ENCODE peak calls at places on chromosomes 3 and 15, in four cellular contexts. X is CD4-positive, alpha-beta T cell; C is GM23338; M is Calu3. G is an unnamed sample.
A peak's percentile ranks its signal among the peaks of the same experiment; 100 is the strongest.

GRCh38 chr3:35598804-35599203 is 40.5 kb upstream of the ARPP21 start:
- DNase-seq in X (no peak), C (no peak), M (no peak), G (no peak)

GRCh38 chr15:39304201-39304841 is 276.6 kb upstream of the THBS1 start:
- DNase-seq in X (no peak), C (no peak), M (no peak), G (no peak)

GRCh38 chr15:62059818-62060115 is 480 bp downstream of the VPS13C start:
- DNase-seq in X (peak; percentile 28), C (no peak), M (peak; percentile 63), G (no peak)

GRCh38 chr15:67085818-67086649 is 20.6 kb downstream of the SMAD3 start:
- DNase-seq in X (no peak), C (no peak), M (no peak), G (no peak)

GRCh38 chr3:10764314-10765051 is 51.5 kb upstream of the SLC6A11 start:
- DNase-seq in X (no peak), C (peak; percentile 44), M (no peak), G (no peak)

GRCh38 chr3:161149529-161149928 is 44.4 kb upstream of the B3GALNT1 start:
- DNase-seq in X (no peak), C (no peak), M (no peak), G (no peak)

GRCh38 chr15:101044625-101045235 is 125.6 kb downstream of the LRRK1 start:
- DNase-seq in X (no peak), C (no peak), M (no peak), G (peak; percentile 28)

GRCh38 chr15:33111051-33111451 is 83.5 kb downstream of the FMN1 start:
- DNase-seq in X (no peak), C (peak; percentile 12), M (no peak), G (no peak)

GRCh38 chr3:39144095-39144747 is 9.2 kb downstream of the CSRNP1 start:
- DNase-seq in X (no peak), C (no peak), M (no peak), G (no peak)

GRCh38 chr3:42214064-42214463 is 51.9 kb downstream of the CCK start:
- DNase-seq in X (no peak), C (no peak), M (no peak), G (no peak)

GRCh38 chr15:25408929-25409328 is 29.9 kb downstream of the UBE3A start:
- DNase-seq in X (no peak), C (no peak), M (no peak), G (no peak)

GRCh38 chr15:82999905-83000671 is 11.4 kb downstream of the C15orf40 start:
- DNase-seq in X (no peak), C (peak; percentile 75), M (peak; percentile 39), G (no peak)

GRCh38 chr3:100516843-100517242 is 24.4 kb downstream of the TMEM45A start:
- DNase-seq in X (no peak), C (no peak), M (no peak), G (no peak)

GRCh38 chr3:52434491-52435115 is 10.3 kb downstream of the SEMA3G start:
- DNase-seq in X (no peak), C (no peak), M (no peak), G (no peak)

GRCh38 chr3:72794079-72794478 is 54.2 kb downstream of the SHQ1 start:
- DNase-seq in X (no peak), C (no peak), M (no peak), G (no peak)

GRCh38 chr15:77004189-77004588 is 9.3 kb downstream of the PSTPIP1 start:
- DNase-seq in X (no peak), C (no peak), M (no peak), G (no peak)

GRCh38 chr15:31405200-31405929 is 78.7 kb downstream of the KLF13 start:
- DNase-seq in X (no peak), C (no peak), M (peak; percentile 46), G (no peak)

GRCh38 chr3:41508063-41508696 is 308.9 kb downstream of the CTNNB1 start:
- DNase-seq in X (no peak), C (peak; percentile 46), M (no peak), G (no peak)

GRCh38 chr15:100759116-100759515 is 120.5 kb upstream of the ALDH1A3 start:
- DNase-seq in X (no peak), C (no peak), M (no peak), G (no peak)

GRCh38 chr3:171953300-171954022 is 85.9 kb upstream of the FNDC3B start:
- DNase-seq in X (no peak), C (no peak), M (no peak), G (no peak)

GRCh38 chr3:192062186-192062585 is 601.2 kb downstream of the PYDC2 start:
- DNase-seq in X (no peak), C (no peak), M (no peak), G (no peak)

DNA sequence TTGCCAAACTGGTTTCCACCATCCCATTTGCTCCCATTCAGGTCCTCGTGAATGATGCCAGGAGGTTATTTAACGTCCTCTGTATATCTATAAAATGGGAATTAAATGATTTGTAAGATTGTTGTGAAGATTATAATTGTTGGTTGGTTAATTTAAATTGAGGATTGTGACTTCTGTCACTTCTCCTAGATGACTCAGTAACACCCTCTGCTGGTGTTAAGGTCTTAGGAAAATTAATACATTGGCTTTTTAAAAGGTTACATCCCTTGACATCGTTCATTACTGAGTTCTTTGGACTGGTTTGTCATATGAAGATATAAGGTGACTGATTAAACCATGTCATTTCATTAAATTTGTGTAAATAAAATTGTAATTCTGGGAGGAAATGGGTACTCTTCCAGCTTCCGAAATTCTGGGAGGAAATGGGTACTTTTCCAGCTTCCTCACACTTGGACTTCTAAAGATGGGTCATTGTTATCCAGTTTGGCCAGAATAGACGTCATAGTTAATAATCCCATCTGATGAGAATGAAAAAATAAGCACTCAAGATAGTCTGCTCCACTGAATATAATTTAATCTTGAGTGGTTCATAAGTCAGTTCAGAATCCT is 33.3 kb upstream of the PAQR5 start:
- DNase-seq in X (no peak), C (peak; percentile 57), M (no peak), G (no peak)
- TF ChIP-seq CTCF in X (peak; percentile 57), C (peak; percentile 62), M (peak; percentile 32), G (peak; percentile 87)

DNA sequence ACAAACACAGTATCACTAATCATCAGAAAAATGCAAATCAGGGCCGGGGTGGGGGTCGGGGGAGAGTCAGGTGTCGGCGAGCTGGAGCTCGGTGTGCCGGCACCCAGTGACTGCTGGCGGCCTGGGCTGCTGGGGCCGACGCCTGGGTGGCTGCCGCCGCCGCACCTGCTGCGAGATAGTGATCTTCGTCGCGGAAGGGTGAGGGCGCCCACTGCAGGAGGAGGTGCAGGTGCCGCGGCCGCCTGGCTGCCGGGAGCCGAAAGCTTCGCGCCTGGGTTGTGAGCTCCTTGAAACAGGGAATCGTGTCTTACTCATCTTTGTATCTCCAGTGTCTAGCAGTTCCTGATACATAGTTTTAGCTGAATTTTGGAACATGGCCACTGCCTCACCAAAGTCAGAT is 64.0 kb upstream of the CPOX start:
- DNase-seq in X (no peak), C (peak; percentile 82), M (peak; percentile 42), G (no peak)
- TF ChIP-seq CTCF in X (peak; percentile 27), C (peak; percentile 89), M (no peak), G (peak; percentile 37)

DNA sequence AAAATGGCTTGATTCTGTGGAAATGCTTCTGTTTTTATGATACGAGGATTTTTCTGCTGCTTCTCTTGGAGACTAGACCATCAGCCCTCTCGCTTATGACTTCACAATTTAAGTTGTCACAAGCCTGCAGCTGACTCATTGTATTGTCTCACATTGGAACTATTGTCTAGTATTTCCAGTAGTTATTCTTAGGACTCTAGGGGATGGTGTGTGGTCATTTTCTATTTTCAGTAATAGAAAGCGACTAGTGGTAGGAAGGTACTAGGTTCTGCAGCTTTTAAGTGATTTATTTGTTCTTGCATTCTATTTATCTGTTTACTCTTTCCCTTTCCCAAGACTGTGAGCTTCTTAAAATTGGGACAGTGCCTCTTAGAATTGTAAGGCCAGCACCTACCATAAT is 66.3 kb upstream of the CRTC3 start:
- DNase-seq in X (no peak), C (no peak), M (no peak), G (no peak)
- TF ChIP-seq CTCF in X (no peak), C (no peak), M (no peak), G (peak; percentile 52)

DNA sequence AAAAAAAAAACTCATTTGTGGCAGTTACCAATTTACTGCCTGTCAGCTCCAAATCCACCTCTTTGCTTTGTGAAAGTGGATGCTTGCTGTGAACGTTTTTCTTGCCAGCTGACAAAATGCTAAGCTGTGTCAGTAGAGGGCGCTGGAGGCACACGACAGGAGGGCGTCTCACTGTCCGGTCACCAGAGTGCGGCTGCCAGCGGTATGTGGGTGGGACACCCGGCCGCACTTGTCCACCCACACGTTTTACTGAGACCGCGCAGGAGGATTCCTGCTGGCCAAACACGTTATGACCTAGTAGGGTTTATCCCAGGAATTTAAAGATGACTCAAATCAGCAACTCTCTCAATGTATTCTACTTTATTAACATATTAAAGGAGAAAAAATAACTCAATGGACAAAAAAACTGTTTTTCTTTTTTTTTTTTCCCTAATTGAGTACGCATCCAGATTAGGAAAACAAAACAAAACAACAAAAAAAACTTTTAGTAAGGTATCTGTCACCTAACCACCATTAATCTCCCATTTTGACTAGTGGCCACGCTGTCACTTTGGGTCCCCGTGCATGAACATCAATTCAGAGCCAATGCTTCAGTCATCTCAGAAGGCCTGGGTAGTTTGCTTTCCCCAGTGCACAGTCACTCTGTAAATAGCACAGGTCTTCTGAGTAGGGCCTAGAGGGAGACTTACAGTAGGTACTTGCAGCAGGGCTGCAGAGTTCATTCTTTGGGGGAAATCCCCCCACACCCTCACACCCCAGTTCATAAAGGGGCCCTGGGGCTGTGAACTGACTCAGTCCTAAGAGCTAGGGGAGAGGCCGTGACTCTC is 43.8 kb upstream of the RPL35A start:
- DNase-seq in X (peak; percentile 66), C (peak; percentile 92), M (peak; percentile 88), G (no peak)
- TF ChIP-seq CTCF in X (peak; percentile 87), C (peak; percentile 99), M (peak; percentile 91), G (peak; percentile 98)

DNA sequence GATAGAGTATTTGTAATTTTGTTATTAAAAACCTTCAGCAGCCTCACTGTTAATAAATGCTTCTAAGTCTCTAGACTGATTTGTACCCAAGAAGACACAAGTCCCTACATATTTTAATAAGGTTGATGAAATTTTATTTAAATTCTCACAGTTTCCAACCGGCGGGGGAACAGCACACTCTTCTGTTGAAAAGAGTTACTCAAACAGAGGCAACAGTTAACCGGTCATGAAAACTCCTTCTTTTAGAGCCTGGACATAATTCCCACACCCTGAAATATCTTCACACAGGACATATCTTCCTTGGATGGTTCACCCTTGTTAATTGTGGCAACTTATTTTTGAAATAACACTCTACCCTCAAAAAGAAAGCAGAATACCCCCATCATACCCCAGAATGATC is 278.8 kb downstream of the FOXP1 start:
- DNase-seq in X (peak; percentile 23), C (peak; percentile 48), M (peak; percentile 11), G (no peak)
- TF ChIP-seq CTCF in X (peak; percentile 54), C (peak; percentile 47), M (no peak), G (peak; percentile 89)

G was measured in chondrocyte.